ENCODE peak calls at places on chromosomes 5 and 9, in six cellular contexts. One of them, this sample, is unnamed.

GRCh38 chr5:178114325-178115135 is 1.2 kb downstream of the N4BP3 start:
- DNase-seq in GM12878: no peak
- DNase-seq in K562: no peak
- DNase-seq in H1: no peak
- DNase-seq in HepG2: no peak
- DNase-seq in SK-N-SH: no peak
- DNase-seq in this sample: peak; percentile 33

GRCh38 chr5:45029553-45029952 is 220.8 kb downstream of the MRPS30 start:
- DNase-seq in H1: no peak
- DNase-seq in K562: no peak
- DNase-seq in SK-N-SH: no peak
- DNase-seq in HepG2: no peak
- DNase-seq in GM12878: no peak
- DNase-seq in this sample: no peak

GRCh38 chr9:2413196-2413840 is 208.3 kb upstream of the VLDLR start:
- DNase-seq in SK-N-SH: no peak
- DNase-seq in H1: no peak
- DNase-seq in K562: no peak
- DNase-seq in GM12878: no peak
- DNase-seq in HepG2: no peak
- DNase-seq in this sample: no peak

GRCh38 chr5:138459311-138459710 is 6.0 kb upstream of the EGR1 start:
- DNase-seq in K562: no peak
- DNase-seq in SK-N-SH: no peak
- DNase-seq in GM12878: no peak
- DNase-seq in HepG2: no peak
- DNase-seq in H1: no peak
- DNase-seq in this sample: no peak

GRCh38 chr9:124661184-124661755 is 109.8 kb downstream of the NR6A1 start:
- DNase-seq in H1: no peak
- DNase-seq in K562: no peak
- DNase-seq in GM12878: no peak
- DNase-seq in HepG2: no peak
- DNase-seq in SK-N-SH: no peak
- DNase-seq in this sample: no peak

GRCh38 chr5:5181650-5182324 is 41.7 kb downstream of the ADAMTS16 start:
- DNase-seq in GM12878: no peak
- DNase-seq in K562: no peak
- DNase-seq in H1: no peak
- DNase-seq in HepG2: no peak
- DNase-seq in SK-N-SH: no peak
- DNase-seq in this sample: no peak

GRCh38 chr5:157323107-157323706 is 57.3 kb downstream of the CYFIP2 start:
- DNase-seq in SK-N-SH: peak; percentile 45
- DNase-seq in GM12878: no peak
- DNase-seq in HepG2: no peak
- DNase-seq in K562: peak; percentile 32
- DNase-seq in H1: peak; percentile 85
- DNase-seq in this sample: no peak

GRCh38 chr5:1292846-1293415 is 1.9 kb downstream of the TERT start:
- DNase-seq in SK-N-SH: no peak
- DNase-seq in K562: no peak
- DNase-seq in GM12878: no peak
- DNase-seq in HepG2: no peak
- DNase-seq in H1: peak; percentile 42
- DNase-seq in this sample: no peak

GRCh38 chr5:178279026-178279722 is 46.6 kb upstream of the PHYKPL start:
- DNase-seq in HepG2: no peak
- DNase-seq in K562: no peak
- DNase-seq in H1: no peak
- DNase-seq in GM12878: no peak
- DNase-seq in SK-N-SH: no peak
- DNase-seq in this sample: no peak

GRCh38 chr5:159095882-159096554 is 3.7 kb downstream of the EBF1 start:
- DNase-seq in HepG2: no peak
- DNase-seq in SK-N-SH: no peak
- DNase-seq in GM12878: no peak
- DNase-seq in K562: no peak
- DNase-seq in H1: peak; percentile 68
- DNase-seq in this sample: no peak

GRCh38 chr5:81750308-81751008 is 439 bp downstream of the SSBP2 start:
- DNase-seq in GM12878: no peak
- DNase-seq in HepG2: no peak
- DNase-seq in H1: no peak
- DNase-seq in K562: peak; percentile 50
- DNase-seq in SK-N-SH: peak; percentile 76
- DNase-seq in this sample: no peak

GRCh38 chr9:133957328-133957727 is 34.8 kb downstream of the VAV2 start:
- DNase-seq in H1: no peak
- DNase-seq in GM12878: no peak
- DNase-seq in HepG2: no peak
- DNase-seq in SK-N-SH: no peak
- DNase-seq in K562: no peak
- DNase-seq in this sample: no peak

GRCh38 chr5:4862500-4862899 is 277.6 kb upstream of the ADAMTS16 start:
- DNase-seq in K562: peak; percentile 51
- DNase-seq in H1: no peak
- DNase-seq in SK-N-SH: peak; percentile 41
- DNase-seq in GM12878: no peak
- DNase-seq in HepG2: peak; percentile 35
- DNase-seq in this sample: no peak

GRCh38 chr5:146047396-146047795 is 58.0 kb downstream of the PLAC8L1 start:
- DNase-seq in SK-N-SH: no peak
- DNase-seq in GM12878: no peak
- DNase-seq in H1: no peak
- DNase-seq in K562: no peak
- DNase-seq in HepG2: no peak
- DNase-seq in this sample: no peak

GRCh38 chr9:136655244-136656225 is 7.2 kb upstream of the EGFL7 start:
- DNase-seq in K562: no peak
- DNase-seq in H1: peak; percentile 46
- DNase-seq in HepG2: no peak
- DNase-seq in GM12878: no peak
- DNase-seq in SK-N-SH: no peak
- DNase-seq in this sample: no peak

GRCh38 chr5:55327281-55327680 is 19.5 kb downstream of the MTREX start:
- DNase-seq in GM12878: no peak
- DNase-seq in SK-N-SH: no peak
- DNase-seq in H1: no peak
- DNase-seq in HepG2: no peak
- DNase-seq in K562: no peak
- DNase-seq in this sample: no peak

GRCh38 chr5:96302174-96302738 is 130.8 kb downstream of the PCSK1 start:
- DNase-seq in GM12878: no peak
- DNase-seq in HepG2: no peak
- DNase-seq in H1: no peak
- DNase-seq in K562: no peak
- DNase-seq in SK-N-SH: no peak
- DNase-seq in this sample: no peak

GRCh38 chr5:9710069-9710468 is 79.9 kb upstream of the TAS2R1 start:
- DNase-seq in H1: no peak
- DNase-seq in HepG2: no peak
- DNase-seq in SK-N-SH: no peak
- DNase-seq in GM12878: no peak
- DNase-seq in K562: no peak
- DNase-seq in this sample: no peak

GRCh38 chr5:13643196-13643595 is 301.3 kb downstream of the DNAH5 start:
- DNase-seq in H1: no peak
- DNase-seq in GM12878: no peak
- DNase-seq in HepG2: no peak
- DNase-seq in SK-N-SH: no peak
- DNase-seq in K562: no peak
- DNase-seq in this sample: no peak

GRCh38 chr9:692636-693459 is 148.6 kb upstream of the DMRT1 start:
- DNase-seq in H1: no peak
- DNase-seq in HepG2: peak; percentile 49
- DNase-seq in SK-N-SH: no peak
- DNase-seq in GM12878: no peak
- DNase-seq in K562: no peak
- DNase-seq in this sample: no peak

GRCh38 chr9:19510907-19511306 is 102.1 kb downstream of the ACER2 start:
- DNase-seq in GM12878: no peak
- DNase-seq in H1: no peak
- DNase-seq in HepG2: no peak
- DNase-seq in K562: no peak
- DNase-seq in SK-N-SH: no peak
- DNase-seq in this sample: no peak

GRCh38 chr5:62296998-62297397 is 9.0 kb upstream of the KIF2A start:
- DNase-seq in SK-N-SH: no peak
- DNase-seq in K562: no peak
- DNase-seq in H1: no peak
- DNase-seq in GM12878: no peak
- DNase-seq in HepG2: no peak
- DNase-seq in this sample: no peak

GRCh38 chr9:37511006-37511714 is 25.4 kb downstream of the POLR1E start:
- DNase-seq in H1: peak; percentile 72
- DNase-seq in SK-N-SH: peak; percentile 52
- DNase-seq in K562: peak; percentile 62
- DNase-seq in HepG2: peak; percentile 29
- DNase-seq in GM12878: no peak
- DNase-seq in this sample: no peak
- TF ChIP-seq GABPA in H1: no peak
- TF ChIP-seq GABPA in SK-N-SH: no peak
- TF ChIP-seq GABPA in K562: no peak
- TF ChIP-seq GABPA in HepG2: no peak
- TF ChIP-seq GABPA in GM12878: no peak
- TF ChIP-seq GABPA in this sample: no peak

GRCh38 chr5:110321117-110321516 is 405.4 kb downstream of the TMEM232 start:
- DNase-seq in GM12878: no peak
- DNase-seq in HepG2: no peak
- DNase-seq in K562: no peak
- DNase-seq in H1: no peak
- DNase-seq in SK-N-SH: no peak
- DNase-seq in this sample: no peak
- TF ChIP-seq GABPA in GM12878: no peak
- TF ChIP-seq GABPA in HepG2: no peak
- TF ChIP-seq GABPA in K562: no peak
- TF ChIP-seq GABPA in H1: no peak
- TF ChIP-seq GABPA in SK-N-SH: no peak
- TF ChIP-seq GABPA in this sample: no peak

DNA sequence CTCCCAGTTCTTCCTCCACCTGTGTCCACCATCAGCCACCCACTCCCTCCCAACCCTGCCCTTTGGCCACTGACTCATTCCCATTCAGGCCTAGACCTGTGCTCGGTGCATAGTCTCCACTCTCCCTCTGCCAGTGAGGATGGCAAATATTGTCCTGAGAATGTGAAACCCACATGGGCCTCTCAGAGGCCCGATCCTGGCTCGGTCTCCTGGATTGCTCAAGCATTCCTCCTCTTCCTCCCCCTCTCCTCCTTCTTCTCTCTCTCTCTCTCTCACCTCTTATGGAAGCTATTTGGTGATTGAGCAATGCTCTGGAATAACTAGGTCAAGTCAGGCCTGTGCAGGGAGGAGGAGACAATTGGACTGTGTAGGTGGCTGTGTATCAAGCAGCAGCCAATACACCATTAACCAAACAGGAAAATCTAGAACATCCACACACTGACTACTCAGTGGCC is 99.9 kb downstream of the KLF4 start:
- DNase-seq in GM12878: no peak
- DNase-seq in H1: no peak
- DNase-seq in K562: no peak
- DNase-seq in SK-N-SH: no peak
- DNase-seq in HepG2: peak; percentile 65
- DNase-seq in this sample: no peak
- TF ChIP-seq GABPA in GM12878: no peak
- TF ChIP-seq GABPA in H1: no peak
- TF ChIP-seq GABPA in K562: no peak
- TF ChIP-seq GABPA in SK-N-SH: no peak
- TF ChIP-seq GABPA in HepG2: no peak
- TF ChIP-seq GABPA in this sample: no peak

GRCh38 chr5:104363567-104363966 is 801.0 kb upstream of the NUDT12 start:
- DNase-seq in HepG2: no peak
- DNase-seq in GM12878: no peak
- DNase-seq in K562: no peak
- DNase-seq in H1: no peak
- DNase-seq in SK-N-SH: no peak
- DNase-seq in this sample: no peak

DNA sequence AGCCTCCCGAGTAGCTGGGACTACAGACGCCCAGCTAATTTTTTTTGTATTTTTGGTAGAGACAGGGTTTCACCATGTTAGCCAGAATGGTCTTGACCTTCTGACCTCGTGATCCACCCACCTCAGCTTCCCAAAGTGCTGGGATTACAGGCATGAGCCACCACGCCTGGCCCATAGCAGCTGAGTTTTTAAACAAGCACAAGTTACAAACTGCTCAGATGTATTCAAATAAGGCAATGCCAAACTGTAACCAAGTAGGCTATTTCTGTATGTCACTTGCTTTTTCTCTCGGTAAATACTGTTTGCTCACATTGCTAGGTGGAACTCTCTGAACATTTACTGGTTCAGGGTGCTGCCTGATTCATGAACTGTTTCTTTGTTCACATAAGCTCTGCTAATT is 799.3 kb upstream of the NUDT12 start:
- DNase-seq in GM12878: no peak
- DNase-seq in SK-N-SH: no peak
- DNase-seq in K562: no peak
- DNase-seq in HepG2: no peak
- DNase-seq in H1: no peak
- DNase-seq in this sample: no peak
- TF ChIP-seq GABPA in GM12878: no peak
- TF ChIP-seq GABPA in SK-N-SH: no peak
- TF ChIP-seq GABPA in K562: no peak
- TF ChIP-seq GABPA in HepG2: no peak
- TF ChIP-seq GABPA in H1: no peak
- TF ChIP-seq GABPA in this sample: no peak

DNA sequence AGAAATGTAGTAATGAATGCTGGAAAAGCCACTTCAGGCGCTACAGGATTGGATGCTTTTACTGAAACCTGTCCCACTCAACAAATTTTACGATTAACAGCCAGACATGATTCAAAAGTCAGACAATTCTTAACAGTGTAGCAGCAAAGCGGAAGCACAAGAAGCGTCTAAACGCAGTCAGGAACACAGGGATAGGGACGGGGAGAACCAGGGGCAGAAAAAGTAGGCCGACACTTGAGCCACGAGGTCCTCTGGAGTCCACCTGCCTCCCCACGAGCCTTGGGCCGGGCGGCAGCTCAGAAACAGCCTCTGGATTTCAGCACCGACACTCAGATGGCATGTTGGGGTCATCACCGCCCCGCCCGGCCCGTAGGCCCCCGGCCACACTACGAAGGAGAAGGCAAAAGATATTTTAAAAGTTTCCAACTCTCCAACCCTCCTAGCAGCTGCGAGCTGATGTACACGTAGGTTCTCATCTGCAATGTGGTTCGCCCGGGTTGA is 636 bp downstream of the RACK1 start:
- DNase-seq in GM12878: no peak
- DNase-seq in HepG2: no peak
- DNase-seq in H1: no peak
- DNase-seq in K562: peak; percentile 34
- DNase-seq in SK-N-SH: no peak
- DNase-seq in this sample: peak; percentile 29
- TF ChIP-seq GABPA in GM12878: no peak
- TF ChIP-seq GABPA in HepG2: no peak
- TF ChIP-seq GABPA in H1: no peak
- TF ChIP-seq GABPA in K562: no peak
- TF ChIP-seq GABPA in SK-N-SH: no peak
- TF ChIP-seq GABPA in this sample: no peak

GRCh38 chr5:137035480-137035878 is 463.6 kb downstream of the SPOCK1 start:
- DNase-seq in K562: no peak
- DNase-seq in SK-N-SH: no peak
- DNase-seq in HepG2: no peak
- DNase-seq in GM12878: no peak
- DNase-seq in H1: no peak
- DNase-seq in this sample: no peak
- TF ChIP-seq GABPA in K562: no peak
- TF ChIP-seq GABPA in SK-N-SH: no peak
- TF ChIP-seq GABPA in HepG2: no peak
- TF ChIP-seq GABPA in GM12878: no peak
- TF ChIP-seq GABPA in H1: no peak
- TF ChIP-seq GABPA in this sample: no peak